ENCODE peak calls at places on chromosomes 13 and 19, in four cellular contexts. X is WTC11, H is GM12878, G is HepG2. J is an unnamed sample.

GRCh38 chr19:48230555-48231129 is 25.1 kb downstream of the CARD8 start:
- DNase-seq in G (no peak), X (no peak), H (no peak), J (peak; percentile 17)

GRCh38 chr19:55209430-55210119 is at the start of gene PTPRH:
- DNase-seq in G (no peak), X (no peak), H (no peak), J (no peak)

GRCh38 chr13:109344552-109345157 is 441.7 kb downstream of the IRS2 start:
- DNase-seq in H (no peak), X (no peak), G (peak; percentile 10), J (no peak)

GRCh38 chr19:6847828-6848200 is 39.6 kb upstream of the ADGRE1 start:
- DNase-seq in G (no peak), H (no peak), X (no peak), J (no peak)

GRCh38 chr19:46990998-46991676 is 28.5 kb upstream of the NPAS1 start:
- DNase-seq in X (peak; percentile 90), H (peak; percentile 21), G (peak; percentile 64), J (peak; percentile 77)

GRCh38 chr13:52955505-52955904 is 73.1 kb upstream of the OLFM4 start:
- DNase-seq in X (peak; percentile 53), H (no peak), G (no peak), J (no peak)

GRCh38 chr19:50022823-50023222 is 2.3 kb downstream of the VRK3 start:
- DNase-seq in X (no peak), H (no peak), G (peak; percentile 60), J (no peak)

GRCh38 chr19:48858984-48859710 is 9.3 kb downstream of the PLEKHA4 start:
- DNase-seq in X (peak; percentile 76), G (no peak), H (no peak), J (peak; percentile 95)

GRCh38 chr13:112061367-112062046 is 5.4 kb upstream of the SOX1 start:
- DNase-seq in G (no peak), X (peak; percentile 43), H (no peak), J (no peak)

GRCh38 chr13:24618219-24618955 is 61.8 kb upstream of the ATP12A start:
- DNase-seq in G (no peak), X (no peak), H (peak; percentile 40), J (no peak)

GRCh38 chr19:3849787-3850186 is 19.1 kb downstream of the ZFR2 start:
- DNase-seq in G (no peak), H (no peak), X (no peak), J (peak; percentile 43)

DNA sequence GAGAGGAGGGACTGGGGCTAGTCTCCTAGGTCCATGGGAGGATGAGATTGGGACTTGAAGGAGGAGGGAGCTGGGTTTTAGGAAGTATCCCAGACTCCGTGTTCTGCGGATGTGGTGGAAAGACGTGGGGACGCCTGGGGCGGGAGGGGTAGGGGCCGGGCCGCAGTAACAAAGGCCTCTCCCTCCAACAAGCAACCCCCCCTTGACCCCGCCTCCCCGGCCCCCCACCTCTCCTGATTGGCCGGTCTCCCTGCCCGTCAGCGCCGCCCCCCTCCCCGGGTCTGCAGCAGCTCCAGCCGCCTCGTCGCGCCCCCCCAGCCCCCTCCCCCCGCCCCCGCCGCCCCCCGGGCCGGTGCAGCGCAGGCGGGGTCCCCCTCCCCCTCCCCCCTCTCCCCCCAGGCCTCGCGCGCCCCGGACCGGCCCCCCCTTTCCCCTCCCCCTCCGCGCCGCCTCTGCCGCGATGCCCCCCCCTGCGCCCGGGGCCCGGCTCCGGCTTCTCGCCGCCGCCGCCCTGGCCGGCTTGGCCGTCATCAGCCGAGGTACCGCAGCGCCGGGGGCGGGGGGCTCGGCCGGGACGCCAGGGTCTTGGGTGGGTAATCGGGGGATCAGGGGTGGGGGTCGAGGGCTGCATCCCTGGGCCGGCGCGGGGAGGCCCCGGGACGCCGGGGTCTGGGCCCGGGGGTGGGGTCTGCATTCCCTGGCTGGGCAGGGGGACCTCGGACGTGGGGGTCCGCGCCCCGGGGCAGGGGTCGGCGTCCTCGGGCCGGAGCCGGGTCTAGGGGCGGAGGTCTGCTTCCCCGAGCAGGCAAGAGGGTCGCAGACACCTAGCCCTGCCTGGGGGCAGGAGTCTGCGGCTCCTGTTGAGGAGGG is at the start of gene IGLON5:
- DNase-seq in X (peak; percentile 72), G (no peak), H (no peak), J (no peak)
- TF ChIP-seq NR2C2 in X (no peak), G (no peak), H (no peak), J (no peak)

GRCh38 chr19:45765365-45766292 is 3.4 kb downstream of the SIX5 start:
- DNase-seq in G (no peak), H (no peak), X (no peak), J (no peak)
- TF ChIP-seq NR2C2 in G (no peak), H (no peak), X (no peak), J (no peak)

GRCh38 chr13:23254506-23254905 is 73.7 kb downstream of the SGCG start:
- DNase-seq in G (no peak), X (no peak), H (no peak), J (no peak)
- TF ChIP-seq NR2C2 in G (no peak), X (no peak), H (no peak), J (no peak)

DNA sequence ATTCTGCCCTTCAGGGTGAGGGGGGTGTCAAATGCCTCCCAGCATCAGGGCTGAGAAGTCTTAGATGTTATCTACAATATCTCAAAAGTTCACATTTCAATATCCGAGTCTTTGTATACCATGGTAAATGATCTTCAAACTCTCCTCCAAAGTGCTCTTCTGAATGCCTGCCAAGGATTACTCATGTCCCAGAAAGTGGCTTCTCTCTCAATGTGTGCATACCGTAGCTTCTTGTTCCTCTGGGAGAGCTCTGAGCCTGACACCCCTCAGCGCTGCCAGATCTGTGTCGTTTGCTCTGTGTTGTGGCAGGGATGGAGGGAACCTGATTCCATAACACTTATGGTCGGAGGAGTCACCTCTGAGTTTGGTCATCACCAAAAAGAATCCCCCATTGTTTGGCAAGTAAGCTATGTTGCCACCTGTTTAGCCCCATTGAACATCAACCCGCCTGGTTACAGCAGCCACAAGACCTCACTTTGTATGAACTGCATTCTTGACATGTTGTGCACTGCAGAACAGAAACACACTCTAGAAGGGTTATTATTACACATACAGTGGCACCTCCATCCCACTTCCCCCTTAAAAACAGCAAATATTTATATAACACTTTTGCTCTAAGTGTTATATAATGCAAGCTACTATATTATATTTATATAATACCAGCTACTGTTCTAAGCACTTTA is 163.1 kb upstream of the MIR17HG start:
- DNase-seq in H (no peak), X (no peak), G (no peak), J (no peak)
- TF ChIP-seq NR2C2 in H (no peak), X (no peak), G (no peak), J (no peak)

GRCh38 chr19:1430201-1430621 is 8.0 kb upstream of the RPS15 start:
- DNase-seq in G (no peak), X (no peak), H (no peak), J (no peak)
- TF ChIP-seq NR2C2 in G (no peak), X (no peak), H (no peak), J (no peak)

GRCh38 chr19:5571777-5572176 is 4.0 kb upstream of the TINCR start:
- DNase-seq in H (no peak), X (no peak), G (no peak), J (no peak)

GRCh38 chr19:5572556-5573286 is 5.0 kb upstream of the TINCR start:
- DNase-seq in H (no peak), G (no peak), X (no peak), J (no peak)

GRCh38 chr19:5579286-5579685 is 11.5 kb upstream of the TINCR start:
- DNase-seq in H (no peak), X (no peak), G (no peak), J (no peak)

GRCh38 chr19:5578094-5578846 is 10.5 kb upstream of the TINCR start:
- DNase-seq in G (peak; percentile 38), X (peak; percentile 88), H (no peak), J (peak; percentile 90)

GRCh38 chr19:5575553-5575952 is 7.8 kb upstream of the TINCR start:
- DNase-seq in X (no peak), H (no peak), G (no peak), J (no peak)
- TF ChIP-seq NR2C2 in X (no peak), H (no peak), G (no peak), J (no peak)

GRCh38 chr13:30906411-30906990 is 430 bp downstream of the MEDAG start:
- DNase-seq in X (peak; percentile 44), H (no peak), G (no peak), J (no peak)
- TF ChIP-seq NR2C2 in X (peak; percentile 27), H (no peak), G (no peak), J (no peak)

GRCh38 chr19:51111606-51112005 is 3.4 kb upstream of the CTU1 start:
- DNase-seq in G (peak; percentile 14), H (no peak), X (no peak), J (no peak)
- TF ChIP-seq NR2C2 in G (no peak), H (no peak), X (no peak), J (no peak)

GRCh38 chr13:35379663-35380062 is 96.8 kb downstream of the MAB21L1 start:
- DNase-seq in X (no peak), H (no peak), G (no peak), J (no peak)

DNA sequence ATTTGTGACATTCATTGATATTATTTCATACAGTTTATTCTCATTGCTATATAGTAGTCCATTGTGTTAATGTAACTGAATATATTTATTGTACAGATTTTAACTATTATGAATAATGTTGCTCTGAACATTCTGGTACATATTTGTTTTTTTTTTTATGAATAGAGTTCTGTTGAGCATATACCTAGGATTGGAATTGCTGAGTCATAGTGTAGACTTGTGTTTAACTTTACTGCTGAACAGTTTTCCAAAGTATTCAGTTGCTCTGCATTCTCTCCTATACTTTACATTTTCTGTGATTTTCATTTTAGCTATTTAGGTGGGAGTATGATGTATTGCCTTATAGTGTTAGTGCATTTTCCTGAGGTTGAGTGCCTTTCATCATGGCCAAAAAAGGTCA is 97.5 kb downstream of the MAB21L1 start:
- DNase-seq in G (no peak), X (no peak), H (no peak), J (no peak)
- TF ChIP-seq NR2C2 in G (no peak), X (no peak), H (no peak), J (no peak)

GRCh38 chr13:76809369-76809768 is 76.8 kb downstream of the KCTD12 start:
- DNase-seq in G (no peak), X (no peak), H (no peak), J (no peak)

GRCh38 chr13:76813874-76814273 is 72.3 kb downstream of the KCTD12 start:
- DNase-seq in X (no peak), H (no peak), G (peak; percentile 15), J (no peak)

GRCh38 chr13:76812971-76813691 is 73.1 kb downstream of the KCTD12 start:
- DNase-seq in H (no peak), X (no peak), G (no peak), J (no peak)

GRCh38 chr13:76815344-76815743 is 70.9 kb downstream of the KCTD12 start:
- DNase-seq in X (no peak), H (no peak), G (no peak), J (no peak)

DNA sequence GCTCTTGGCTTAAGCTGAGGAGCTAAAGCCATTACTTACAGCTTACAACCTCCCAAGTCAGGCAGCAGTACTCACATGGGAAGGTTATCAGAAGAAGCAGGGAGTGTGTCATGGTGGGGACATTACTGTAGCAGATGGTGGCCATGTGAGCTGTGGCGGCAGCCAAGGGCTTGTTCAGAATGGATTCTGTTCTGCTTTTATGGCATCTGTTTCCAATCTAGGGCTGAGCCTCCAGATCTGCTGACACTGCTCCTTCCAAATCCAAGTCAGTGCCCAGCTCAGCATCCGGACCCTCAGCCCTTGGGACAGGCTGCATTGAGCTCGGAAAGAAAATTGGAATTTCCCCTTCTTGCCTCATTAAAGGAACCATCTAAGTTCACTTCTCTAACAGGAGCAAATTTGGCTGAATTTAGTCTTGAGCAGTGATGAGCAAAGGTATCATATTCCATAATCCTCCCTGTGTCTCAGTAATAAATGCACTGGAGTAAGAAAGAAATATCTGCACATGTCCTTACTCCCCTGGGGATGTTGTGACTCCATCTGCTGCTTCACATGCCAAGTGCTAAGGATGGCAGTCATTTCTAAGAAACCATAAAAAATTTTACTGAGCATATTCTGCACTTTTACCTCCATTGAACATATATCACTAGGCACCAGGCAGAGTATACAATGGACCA is 73.9 kb downstream of the KCTD12 start:
- DNase-seq in G (no peak), X (no peak), H (no peak), J (no peak)
- TF ChIP-seq NR2C2 in G (no peak), X (no peak), H (no peak), J (no peak)